ENCODE peak calls at places on chromosomes 12 and 14, in six cellular contexts. One of them, this sample, is unnamed.

GRCh38 chr14:75709207-75709812 is 48.3 kb downstream of the TTLL5 start:
- DNase-seq in transverse colon: peak; percentile 70
- DNase-seq in fibroblast of pulmonary artery: peak; percentile 93
- DNase-seq in MCF 10A: peak; percentile 80
- DNase-seq in NCI-H1417: peak; percentile 82
- DNase-seq in activated CD4-positive, alpha-beta memory T cell treated with anti-CD3 and anti-CD28 coated beads, Interleukin-2, amount 10 ng/mL, durations not matched to agents 7 days and 5 days: peak; percentile 70
- DNase-seq in this sample: peak; percentile 86

GRCh38 chr14:104321151-104322130 is 183.1 kb downstream of the KIF26A start:
- DNase-seq in NCI-H1417: no peak
- DNase-seq in activated CD4-positive, alpha-beta memory T cell treated with anti-CD3 and anti-CD28 coated beads, Interleukin-2, amount 10 ng/mL, durations not matched to agents 7 days and 5 days: no peak
- DNase-seq in transverse colon: no peak
- DNase-seq in MCF 10A: no peak
- DNase-seq in fibroblast of pulmonary artery: no peak
- DNase-seq in this sample: no peak

GRCh38 chr12:120583478-120584030 is 2.4 kb upstream of the POP5 start:
- DNase-seq in MCF 10A: peak; percentile 73
- DNase-seq in fibroblast of pulmonary artery: peak; percentile 73
- DNase-seq in transverse colon: peak; percentile 86
- DNase-seq in activated CD4-positive, alpha-beta memory T cell treated with anti-CD3 and anti-CD28 coated beads, Interleukin-2, amount 10 ng/mL, durations not matched to agents 7 days and 5 days: peak; percentile 86
- DNase-seq in NCI-H1417: peak; percentile 76
- DNase-seq in this sample: peak; percentile 70

GRCh38 chr12:1918081-1918874 is at the start of gene CACNA2D4:
- DNase-seq in activated CD4-positive, alpha-beta memory T cell treated with anti-CD3 and anti-CD28 coated beads, Interleukin-2, amount 10 ng/mL, durations not matched to agents 7 days and 5 days: peak; percentile 11
- DNase-seq in MCF 10A: no peak
- DNase-seq in fibroblast of pulmonary artery: no peak
- DNase-seq in NCI-H1417: no peak
- DNase-seq in transverse colon: no peak
- DNase-seq in this sample: no peak

GRCh38 chr14:54836231-54836630 is 66.4 kb downstream of the GCH1 start:
- DNase-seq in MCF 10A: no peak
- DNase-seq in NCI-H1417: no peak
- DNase-seq in transverse colon: no peak
- DNase-seq in fibroblast of pulmonary artery: no peak
- DNase-seq in activated CD4-positive, alpha-beta memory T cell treated with anti-CD3 and anti-CD28 coated beads, Interleukin-2, amount 10 ng/mL, durations not matched to agents 7 days and 5 days: no peak
- DNase-seq in this sample: no peak

GRCh38 chr12:50515587-50515986 is 10.8 kb downstream of the DIP2B start:
- DNase-seq in activated CD4-positive, alpha-beta memory T cell treated with anti-CD3 and anti-CD28 coated beads, Interleukin-2, amount 10 ng/mL, durations not matched to agents 7 days and 5 days: no peak
- DNase-seq in NCI-H1417: no peak
- DNase-seq in transverse colon: no peak
- DNase-seq in MCF 10A: no peak
- DNase-seq in fibroblast of pulmonary artery: no peak
- DNase-seq in this sample: no peak

GRCh38 chr12:79997115-79997805 is 62.4 kb upstream of the PPP1R12A start:
- DNase-seq in fibroblast of pulmonary artery: peak; percentile 7
- DNase-seq in NCI-H1417: no peak
- DNase-seq in transverse colon: no peak
- DNase-seq in MCF 10A: no peak
- DNase-seq in activated CD4-positive, alpha-beta memory T cell treated with anti-CD3 and anti-CD28 coated beads, Interleukin-2, amount 10 ng/mL, durations not matched to agents 7 days and 5 days: no peak
- DNase-seq in this sample: no peak

GRCh38 chr12:107320929-107321618 is 227.7 kb upstream of the CRY1 start:
- DNase-seq in transverse colon: peak; percentile 31
- DNase-seq in activated CD4-positive, alpha-beta memory T cell treated with anti-CD3 and anti-CD28 coated beads, Interleukin-2, amount 10 ng/mL, durations not matched to agents 7 days and 5 days: peak; percentile 78
- DNase-seq in MCF 10A: peak; percentile 46
- DNase-seq in fibroblast of pulmonary artery: peak; percentile 18
- DNase-seq in NCI-H1417: peak; percentile 81
- DNase-seq in this sample: peak; percentile 82

GRCh38 chr14:105860615-105861580 is 334.5 kb downstream of the TMEM121 start:
- DNase-seq in NCI-H1417: no peak
- DNase-seq in fibroblast of pulmonary artery: no peak
- DNase-seq in activated CD4-positive, alpha-beta memory T cell treated with anti-CD3 and anti-CD28 coated beads, Interleukin-2, amount 10 ng/mL, durations not matched to agents 7 days and 5 days: peak; percentile 24
- DNase-seq in MCF 10A: no peak
- DNase-seq in transverse colon: peak; percentile 14
- DNase-seq in this sample: no peak

GRCh38 chr12:95997911-95998510 is 1.9 kb upstream of the HAL start:
- DNase-seq in NCI-H1417: no peak
- DNase-seq in transverse colon: no peak
- DNase-seq in activated CD4-positive, alpha-beta memory T cell treated with anti-CD3 and anti-CD28 coated beads, Interleukin-2, amount 10 ng/mL, durations not matched to agents 7 days and 5 days: no peak
- DNase-seq in fibroblast of pulmonary artery: no peak
- DNase-seq in MCF 10A: no peak
- DNase-seq in this sample: peak; percentile 41

GRCh38 chr12:75478395-75478794 is 2.2 kb upstream of the GLIPR1 start:
- DNase-seq in transverse colon: no peak
- DNase-seq in NCI-H1417: no peak
- DNase-seq in MCF 10A: no peak
- DNase-seq in fibroblast of pulmonary artery: peak; percentile 80
- DNase-seq in activated CD4-positive, alpha-beta memory T cell treated with anti-CD3 and anti-CD28 coated beads, Interleukin-2, amount 10 ng/mL, durations not matched to agents 7 days and 5 days: peak; percentile 41
- DNase-seq in this sample: peak; percentile 28

GRCh38 chr14:97705976-97706375 is 908.8 kb downstream of the VRK1 start:
- DNase-seq in NCI-H1417: no peak
- DNase-seq in fibroblast of pulmonary artery: no peak
- DNase-seq in activated CD4-positive, alpha-beta memory T cell treated with anti-CD3 and anti-CD28 coated beads, Interleukin-2, amount 10 ng/mL, durations not matched to agents 7 days and 5 days: peak; percentile 41
- DNase-seq in MCF 10A: no peak
- DNase-seq in transverse colon: no peak
- DNase-seq in this sample: no peak